ENCODE peak calls at places on chromosome 7, in five cellular contexts. B, S, V, Z and J are unnamed samples.

GRCh38 chr7:68699090-68699711 is 899.1 kb upstream of the AUTS2 start:
- DNase-seq in B (peak), S (no peak), V (no peak), Z (no peak), J (no peak)

GRCh38 chr7:47758546-47758945 is 176.6 kb upstream of the TNS3 start:
- DNase-seq in B (peak), S (no peak), V (no peak), Z (no peak), J (no peak)

GRCh38 chr7:97506728-97507127 is 225.2 kb upstream of the TAC1 start:
- DNase-seq in B (no peak), S (no peak), V (no peak), Z (no peak), J (no peak)

GRCh38 chr7:153522261-153522660 is 529.9 kb upstream of the DPP6 start:
- DNase-seq in B (no peak), S (no peak), V (no peak), Z (no peak), J (no peak)

GRCh38 chr7:128398016-128398840 is 11.6 kb downstream of the IMPDH1 start:
- DNase-seq in B (peak), S (no peak), V (peak), Z (peak), J (no peak)

GRCh38 chr7:1915326-1915725 is 245.2 kb downstream of the ELFN1 start:
- DNase-seq in B (no peak), S (no peak), V (no peak), Z (no peak), J (no peak)

GRCh38 chr7:76051840-76052239 is 3.9 kb downstream of the MDH2 start:
- DNase-seq in B (no peak), S (no peak), V (no peak), Z (no peak), J (no peak)

GRCh38 chr7:139660317-139661042 is 117.3 kb downstream of the HIPK2 start:
- DNase-seq in B (no peak), S (no peak), V (no peak), Z (no peak), J (no peak)

GRCh38 chr7:112546723-112547513 is 66.1 kb downstream of the LSMEM1 start:
- DNase-seq in B (peak), S (peak), V (peak), Z (no peak), J (no peak)

GRCh38 chr7:258476-259190 is 31.3 kb upstream of the FOXL3 start:
- DNase-seq in B (no peak), S (peak), V (no peak), Z (peak), J (no peak)

GRCh38 chr7:36192050-36192824 is 39.2 kb downstream of the EEPD1 start:
- DNase-seq in B (peak), S (no peak), V (peak), Z (no peak), J (no peak)

GRCh38 chr7:90988996-90989765 is 275.1 kb upstream of the FZD1 start:
- DNase-seq in B (no peak), S (no peak), V (no peak), Z (no peak), J (no peak)

GRCh38 chr7:74627699-74628411 is 29.7 kb upstream of the GTF2I start:
- DNase-seq in B (peak), S (peak), V (peak), Z (peak), J (peak)

GRCh38 chr7:2086229-2086628 is 146.5 kb downstream of the MAD1L1 start:
- DNase-seq in B (no peak), S (no peak), V (no peak), Z (no peak), J (no peak)

GRCh38 chr7:15123901-15124300 is 221.3 kb upstream of the DGKB start:
- DNase-seq in B (no peak), S (no peak), V (no peak), Z (no peak), J (no peak)

DNA sequence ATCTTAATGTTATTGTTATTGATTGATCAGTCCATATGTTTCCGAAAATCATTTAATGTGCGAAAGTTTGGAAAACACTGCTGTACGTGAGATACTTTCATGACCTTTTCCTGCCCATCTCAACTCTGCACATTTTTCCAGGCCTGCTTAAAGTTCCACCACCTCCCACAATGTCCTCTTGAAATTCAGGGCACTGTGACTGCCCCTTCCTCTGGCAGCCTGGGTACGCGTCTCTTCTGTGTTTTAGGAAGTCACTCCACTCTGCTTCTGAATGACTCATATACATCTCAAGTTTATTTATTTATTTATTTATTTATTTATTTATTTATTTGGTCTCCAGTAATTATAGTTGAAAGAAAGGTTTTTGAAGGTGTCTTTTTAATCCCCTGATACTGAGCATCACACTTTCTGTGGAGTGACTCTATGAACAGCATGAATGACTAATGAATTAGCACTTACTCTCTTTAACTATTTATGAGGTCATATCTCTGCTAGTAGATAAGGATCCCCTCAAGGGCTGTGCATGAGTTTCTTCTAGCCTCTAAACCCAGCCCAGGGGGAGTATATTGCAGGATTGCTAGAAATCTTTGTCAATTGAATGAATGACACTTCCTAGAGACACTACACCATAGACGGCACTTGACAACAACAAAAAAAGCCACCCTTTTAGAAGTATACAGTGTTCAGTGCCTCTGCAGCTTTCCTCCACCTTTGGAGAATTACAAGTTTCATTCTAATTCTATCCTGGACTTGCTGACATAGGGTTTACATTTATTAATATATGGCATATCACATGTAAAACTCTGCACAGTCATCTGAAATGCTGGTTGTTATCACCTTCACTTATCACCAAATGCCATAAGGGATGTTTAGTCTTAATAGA is 2.2 kb downstream of the MACC1 start:
- DNase-seq in B (no peak), S (peak), V (peak), Z (no peak), J (no peak)
- H3K4me3 ChIP-seq in B (no peak), S (peak), V (no peak), Z (peak), J (no peak)

DNA sequence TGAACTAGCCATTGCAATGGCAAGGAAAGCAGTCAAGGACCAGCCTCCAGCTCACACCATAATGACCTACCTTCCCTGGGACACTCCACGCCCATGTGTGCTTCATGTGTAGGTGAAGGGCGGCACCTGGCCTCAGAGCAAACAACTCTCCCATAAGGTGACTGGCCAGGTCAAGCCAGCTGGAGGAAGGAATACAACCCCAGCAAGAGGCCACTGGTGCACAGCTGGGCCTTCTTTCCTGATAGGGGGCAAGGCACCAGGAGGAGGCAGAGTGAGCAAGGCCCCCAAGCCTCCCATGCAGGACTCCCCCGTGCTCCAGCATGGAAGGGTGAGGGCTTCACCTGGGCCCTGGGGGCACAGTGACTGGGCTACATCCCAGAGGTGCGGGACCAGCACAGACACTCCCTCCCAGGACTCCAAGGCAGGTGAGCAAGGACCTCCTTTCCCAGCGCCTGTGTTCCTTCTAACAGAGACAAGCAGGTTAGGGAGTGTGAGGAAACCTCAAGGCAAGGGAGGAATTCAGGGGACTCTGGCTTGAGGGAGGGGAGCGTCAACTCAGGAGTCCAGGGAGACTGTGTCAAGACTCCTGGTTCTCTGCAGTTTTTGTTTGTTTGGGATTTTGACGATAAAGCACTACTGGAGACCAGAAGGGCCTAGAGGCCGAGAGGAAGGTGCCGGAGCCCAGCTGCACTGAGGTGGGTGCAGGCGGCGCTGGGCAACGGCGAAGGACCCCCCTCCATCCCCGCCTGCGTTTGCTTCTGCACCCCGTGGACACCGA is 1.7 kb downstream of the PTPRN2 start:
- DNase-seq in B (no peak), S (no peak), V (no peak), Z (peak), J (no peak)
- H3K4me3 ChIP-seq in B (no peak), S (no peak), V (no peak), Z (peak), J (no peak)

GRCh38 chr7:22851140-22851539 is 28.5 kb upstream of the TOMM7 start:
- DNase-seq in B (no peak), S (no peak), V (no peak), Z (no peak), J (no peak)

GRCh38 chr7:22854158-22855048 is 31.8 kb upstream of the TOMM7 start:
- DNase-seq in B (peak), S (peak), V (peak), Z (peak), J (peak)

GRCh38 chr7:22853674-22854157 is 31.1 kb upstream of the TOMM7 start:
- DNase-seq in B (peak), S (peak), V (peak), Z (no peak), J (no peak)

GRCh38 chr7:22855049-22855392 is 32.4 kb upstream of the TOMM7 start:
- DNase-seq in B (no peak), S (no peak), V (no peak), Z (no peak), J (no peak)

DNA sequence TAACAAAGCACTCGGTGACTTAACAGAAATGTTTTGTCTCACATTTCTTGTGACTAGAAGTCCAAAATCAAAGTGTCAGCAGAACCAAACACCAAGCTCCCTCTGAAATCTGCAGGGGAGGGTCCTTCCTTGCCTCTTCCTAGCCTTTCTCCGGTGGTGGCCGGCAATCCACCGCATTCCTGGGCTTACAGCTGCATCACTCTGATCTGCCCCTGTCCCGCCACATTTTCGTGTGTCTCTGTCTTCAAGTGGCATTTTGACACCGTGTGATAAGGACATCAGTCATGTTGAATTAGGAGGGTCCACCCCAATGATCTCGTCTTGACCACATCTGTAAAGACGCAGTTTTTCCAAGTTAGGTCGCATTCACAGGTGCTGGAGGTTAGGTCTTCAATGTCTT is 30.5 kb upstream of the TOMM7 start:
- DNase-seq in B (no peak), S (no peak), V (no peak), Z (no peak), J (no peak)
- H3K4me3 ChIP-seq in B (no peak), S (no peak), V (no peak), Z (no peak), J (no peak)

GRCh38 chr7:151187409-151188251 is 580 bp upstream of the ASB10 start:
- DNase-seq in B (no peak), S (peak), V (no peak), Z (no peak), J (no peak)
- H3K4me3 ChIP-seq in B (no peak), S (no peak), V (no peak), Z (no peak), J (no peak)

GRCh38 chr7:134781171-134781570 is 1.7 kb downstream of the CALD1 start:
- DNase-seq in B (no peak), S (no peak), V (no peak), Z (no peak), J (no peak)
- H3K4me3 ChIP-seq in B (peak), S (peak), V (no peak), Z (peak), J (peak)

GRCh38 chr7:44375236-44375699 is 49.9 kb upstream of the CAMK2B start:
- DNase-seq in B (no peak), S (no peak), V (no peak), Z (no peak), J (no peak)
- H3K4me3 ChIP-seq in B (no peak), S (no peak), V (no peak), Z (no peak), J (no peak)

DNA sequence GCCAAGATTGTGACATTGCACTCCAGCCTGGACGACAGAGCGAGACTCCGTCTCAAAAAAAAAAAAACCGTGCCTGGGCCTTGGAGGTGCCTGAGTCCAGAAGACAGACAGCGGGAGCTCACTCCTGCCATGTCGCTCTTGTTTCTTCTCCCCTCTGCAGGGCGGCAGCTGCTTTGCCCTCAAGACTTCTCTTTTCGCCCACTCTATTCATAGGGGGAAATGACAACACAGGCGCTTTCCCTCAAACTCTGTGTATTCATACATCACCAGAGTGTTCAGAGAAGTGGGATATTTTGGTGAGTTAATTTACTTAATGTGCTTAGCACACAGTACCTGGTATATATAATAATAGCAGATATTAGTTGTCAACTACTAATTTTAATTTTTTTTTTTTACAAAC is 44.5 kb downstream of the FOXK1 start:
- DNase-seq in B (no peak), S (no peak), V (no peak), Z (no peak), J (no peak)
- H3K4me3 ChIP-seq in B (no peak), S (no peak), V (no peak), Z (no peak), J (no peak)

DNA sequence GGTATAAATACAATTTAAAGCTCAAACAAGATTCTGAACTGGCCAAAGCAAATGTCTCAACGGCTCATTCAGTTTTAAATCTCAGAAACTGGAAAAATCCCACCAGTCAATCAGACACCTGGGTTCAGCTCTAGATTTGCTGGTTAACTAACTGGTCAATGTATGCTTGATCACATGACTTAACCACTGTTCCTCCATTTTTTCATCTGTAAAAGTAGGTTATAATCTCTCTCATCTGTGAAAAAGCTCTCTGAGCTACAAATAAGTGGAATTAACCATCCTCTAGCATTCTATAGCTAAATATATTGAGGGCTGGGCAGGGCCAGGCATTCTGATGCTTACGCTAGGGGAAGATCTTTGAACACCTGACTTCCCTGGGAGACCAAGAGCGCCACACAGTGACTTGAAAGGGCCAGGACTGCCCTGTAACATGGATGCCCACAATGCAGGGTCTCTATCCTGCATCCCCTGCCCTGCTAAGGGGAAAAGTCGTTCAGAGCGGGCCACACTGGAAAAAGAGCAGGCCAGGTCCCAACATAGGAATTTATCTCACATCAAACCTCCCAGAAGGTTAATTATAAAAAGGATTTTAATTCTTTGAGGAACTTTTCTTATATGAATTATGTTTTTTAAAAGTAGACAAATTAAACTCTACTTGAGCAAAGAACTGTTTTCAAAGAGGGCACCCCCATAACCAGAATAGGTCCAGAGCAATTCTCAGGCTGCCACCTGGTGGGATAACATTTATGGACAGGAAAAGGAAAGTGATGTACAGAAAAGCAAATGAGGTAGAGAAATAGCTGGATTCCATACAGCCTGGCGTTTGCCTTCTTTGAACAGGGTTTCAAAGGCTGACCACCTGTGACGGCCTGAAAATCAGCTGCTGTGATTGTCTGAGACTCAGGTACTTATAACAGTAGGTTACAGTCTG is 1.8 kb downstream of the RP9 start:
- DNase-seq in B (peak), S (no peak), V (peak), Z (no peak), J (peak)
- H3K4me3 ChIP-seq in B (peak), S (peak), V (peak), Z (peak), J (no peak)